ENCODE peak calls at places on chromosomes 2 and 18, in four cellular contexts. One of them, this sample, is unnamed.

GRCh38 chr2:79903601-79904000 is 390.8 kb downstream of the CTNNA2 start:
- DNase-seq in skeletal muscle cell: no peak
- DNase-seq in hippocampal formation: no peak
- DNase-seq in GM12865: no peak
- DNase-seq in this sample: no peak

GRCh38 chr2:65706376-65706775 is 274.0 kb upstream of the SPRED2 start:
- DNase-seq in skeletal muscle cell: no peak
- DNase-seq in hippocampal formation: no peak
- DNase-seq in GM12865: no peak
- DNase-seq in this sample: no peak

GRCh38 chr2:47193607-47194006 is 38.5 kb upstream of the STPG4 start:
- DNase-seq in skeletal muscle cell: no peak
- DNase-seq in hippocampal formation: no peak
- DNase-seq in GM12865: no peak
- DNase-seq in this sample: no peak

GRCh38 chr18:70623106-70623505 is 334.3 kb downstream of the SOCS6 start:
- DNase-seq in skeletal muscle cell: no peak
- DNase-seq in hippocampal formation: no peak
- DNase-seq in GM12865: no peak
- DNase-seq in this sample: no peak

GRCh38 chr2:96090181-96090500 is 26.2 kb downstream of the ADRA2B start:
- DNase-seq in skeletal muscle cell: no peak
- DNase-seq in hippocampal formation: peak; percentile 60
- DNase-seq in GM12865: no peak
- DNase-seq in this sample: no peak

GRCh38 chr2:240915526-240916335 is 9.6 kb downstream of the CROCC2 start:
- DNase-seq in skeletal muscle cell: no peak
- DNase-seq in hippocampal formation: no peak
- DNase-seq in GM12865: no peak
- DNase-seq in this sample: no peak

GRCh38 chr2:182542501-182543258 is 115.8 kb upstream of the PDE1A start:
- DNase-seq in skeletal muscle cell: peak; percentile 13
- DNase-seq in hippocampal formation: no peak
- DNase-seq in GM12865: no peak
- DNase-seq in this sample: no peak

GRCh38 chr2:232238108-232238507 is 140.4 kb upstream of the ALPP start:
- DNase-seq in skeletal muscle cell: no peak
- DNase-seq in hippocampal formation: no peak
- DNase-seq in GM12865: no peak
- DNase-seq in this sample: no peak

GRCh38 chr2:217934321-217935131 is 68.3 kb downstream of the TNS1 start:
- DNase-seq in skeletal muscle cell: peak; percentile 88
- DNase-seq in hippocampal formation: no peak
- DNase-seq in GM12865: no peak
- DNase-seq in this sample: peak; percentile 93

GRCh38 chr2:135586148-135586547 is 54.9 kb downstream of the R3HDM1 start:
- DNase-seq in skeletal muscle cell: no peak
- DNase-seq in hippocampal formation: no peak
- DNase-seq in GM12865: no peak
- DNase-seq in this sample: no peak

GRCh38 chr2:141519906-141520305 is 610.9 kb downstream of the LRP1B start:
- DNase-seq in skeletal muscle cell: no peak
- DNase-seq in hippocampal formation: no peak
- DNase-seq in GM12865: no peak
- DNase-seq in this sample: no peak

GRCh38 chr2:133568598-133568997 is 335 bp upstream of the NCKAP5 start:
- DNase-seq in skeletal muscle cell: no peak
- DNase-seq in hippocampal formation: no peak
- DNase-seq in GM12865: no peak
- DNase-seq in this sample: no peak

GRCh38 chr2:30252723-30253688 is 21.7 kb downstream of the LBH start:
- DNase-seq in skeletal muscle cell: no peak
- DNase-seq in hippocampal formation: no peak
- DNase-seq in GM12865: no peak
- DNase-seq in this sample: no peak

GRCh38 chr2:222842517-222843174 is 18.2 kb upstream of the ACSL3 start:
- DNase-seq in skeletal muscle cell: no peak
- DNase-seq in hippocampal formation: no peak
- DNase-seq in GM12865: no peak
- DNase-seq in this sample: peak; percentile 42

GRCh38 chr2:71102981-71103681 is 26.9 kb downstream of the MCEE start:
- DNase-seq in skeletal muscle cell: no peak
- DNase-seq in hippocampal formation: no peak
- DNase-seq in GM12865: no peak
- DNase-seq in this sample: no peak

GRCh38 chr18:59560556-59560955 is 136.7 kb downstream of the CCBE1 start:
- DNase-seq in skeletal muscle cell: no peak
- DNase-seq in hippocampal formation: no peak
- DNase-seq in GM12865: no peak
- DNase-seq in this sample: no peak

GRCh38 chr2:79219383-79219988 is 59.9 kb upstream of the REG3A start:
- DNase-seq in skeletal muscle cell: no peak
- DNase-seq in hippocampal formation: peak; percentile 19
- DNase-seq in GM12865: peak; percentile 73
- DNase-seq in this sample: peak; percentile 46

GRCh38 chr2:241349941-241350340 is 6.1 kb upstream of the FARP2 start:
- DNase-seq in skeletal muscle cell: no peak
- DNase-seq in hippocampal formation: no peak
- DNase-seq in GM12865: no peak
- DNase-seq in this sample: no peak

GRCh38 chr2:156196031-156196430 is 136.5 kb downstream of the NR4A2 start:
- DNase-seq in skeletal muscle cell: no peak
- DNase-seq in hippocampal formation: no peak
- DNase-seq in GM12865: no peak
- DNase-seq in this sample: no peak

GRCh38 chr2:225056330-225057073 is 14.2 kb upstream of the DOCK10 start:
- DNase-seq in skeletal muscle cell: peak; percentile 24
- DNase-seq in hippocampal formation: no peak
- DNase-seq in GM12865: no peak
- DNase-seq in this sample: no peak

GRCh38 chr2:176383100-176383499 is 113.9 kb downstream of the MTX2 start:
- DNase-seq in skeletal muscle cell: no peak
- DNase-seq in hippocampal formation: no peak
- DNase-seq in GM12865: no peak
- DNase-seq in this sample: no peak

GRCh38 chr2:175445276-175445675 is 263.8 kb upstream of the ATP5MC3 start:
- DNase-seq in skeletal muscle cell: no peak
- DNase-seq in hippocampal formation: no peak
- DNase-seq in GM12865: no peak
- DNase-seq in this sample: peak; percentile 81

GRCh38 chr2:246489-247145 is 17.2 kb downstream of the SH3YL1 start:
- DNase-seq in skeletal muscle cell: peak; percentile 27
- DNase-seq in hippocampal formation: no peak
- DNase-seq in GM12865: peak; percentile 51
- DNase-seq in this sample: peak; percentile 49

GRCh38 chr18:22912149-22912548 is 21.0 kb upstream of the RBBP8 start:
- DNase-seq in skeletal muscle cell: no peak
- DNase-seq in hippocampal formation: no peak
- DNase-seq in GM12865: no peak
- DNase-seq in this sample: no peak

GRCh38 chr2:159219394-159219998 is 67.0 kb downstream of the WDSUB1 start:
- DNase-seq in skeletal muscle cell: no peak
- DNase-seq in hippocampal formation: no peak
- DNase-seq in GM12865: no peak
- DNase-seq in this sample: no peak

GRCh38 chr2:37669500-37669899 is 1.9 kb downstream of the CDC42EP3 start:
- DNase-seq in skeletal muscle cell: no peak
- DNase-seq in hippocampal formation: no peak
- DNase-seq in GM12865: no peak
- DNase-seq in this sample: no peak

GRCh38 chr2:130336150-130336876 is 6.4 kb upstream of the IMP4 start:
- DNase-seq in skeletal muscle cell: no peak
- DNase-seq in hippocampal formation: no peak
- DNase-seq in GM12865: no peak
- DNase-seq in this sample: no peak

GRCh38 chr2:140383781-140384180 is 1603.6 kb upstream of the NXPH2 start:
- DNase-seq in skeletal muscle cell: peak; percentile 70
- DNase-seq in hippocampal formation: no peak
- DNase-seq in GM12865: no peak
- DNase-seq in this sample: peak; percentile 4

GRCh38 chr2:38959938-38960608 is 70.4 kb downstream of the ARHGEF33 start:
- DNase-seq in skeletal muscle cell: peak; percentile 61
- DNase-seq in hippocampal formation: no peak
- DNase-seq in GM12865: peak; percentile 83
- DNase-seq in this sample: no peak

GRCh38 chr18:79613186-79613931 is 66.2 kb upstream of the CTDP1 start:
- DNase-seq in skeletal muscle cell: no peak
- DNase-seq in hippocampal formation: no peak
- DNase-seq in GM12865: no peak
- DNase-seq in this sample: no peak

GRCh38 chr2:37388074-37388473 is 43.6 kb downstream of the QPCT start:
- DNase-seq in skeletal muscle cell: peak; percentile 89
- DNase-seq in hippocampal formation: no peak
- DNase-seq in GM12865: no peak
- DNase-seq in this sample: no peak

GRCh38 chr18:60965856-60966255 is 367.4 kb upstream of the CDH20 start:
- DNase-seq in skeletal muscle cell: no peak
- DNase-seq in hippocampal formation: no peak
- DNase-seq in GM12865: no peak
- DNase-seq in this sample: no peak

GRCh38 chr2:64711260-64711659 is 57.5 kb upstream of the SERTAD2 start:
- DNase-seq in skeletal muscle cell: no peak
- DNase-seq in hippocampal formation: no peak
- DNase-seq in GM12865: no peak
- DNase-seq in this sample: no peak

GRCh38 chr2:7180641-7181370 is 263.6 kb downstream of the RNF144A start:
- DNase-seq in skeletal muscle cell: no peak
- DNase-seq in hippocampal formation: no peak
- DNase-seq in GM12865: no peak
- DNase-seq in this sample: no peak

GRCh38 chr18:75209952-75210261 is 690 bp upstream of the TSHZ1 start:
- DNase-seq in skeletal muscle cell: no peak
- DNase-seq in hippocampal formation: no peak
- DNase-seq in GM12865: no peak
- DNase-seq in this sample: peak; percentile 64

GRCh38 chr2:150045601-150046000 is 441.9 kb downstream of the RND3 start:
- DNase-seq in skeletal muscle cell: no peak
- DNase-seq in hippocampal formation: no peak
- DNase-seq in GM12865: no peak
- DNase-seq in this sample: no peak

GRCh38 chr2:52113338-52113737 is 1081.4 kb upstream of the NRXN1 start:
- DNase-seq in skeletal muscle cell: peak; percentile 64
- DNase-seq in hippocampal formation: no peak
- DNase-seq in GM12865: no peak
- DNase-seq in this sample: no peak